ENCODE peak calls at places on chromosomes 16 and 17, in six cellular contexts. One of them, this sample, is unnamed. For H3K4me1, the result is how much of the 10 kb centered on the place peaks cover.

GRCh38 chr16:2964416-2965223 is 545 bp downstream of the KREMEN2 start:
- DNase-seq in neural progenitor cell: peak
- DNase-seq in hepatocyte: peak
- DNase-seq in left lung: no peak
- DNase-seq in lower lobe of right lung: peak
- DNase-seq in foreskin keratinocyte: peak
- DNase-seq in this sample: peak

GRCh38 chr16:57750796-57751538 is 15.4 kb downstream of the KATNB1 start:
- DNase-seq in neural progenitor cell: no peak
- DNase-seq in foreskin keratinocyte: no peak
- DNase-seq in left lung: no peak
- DNase-seq in hepatocyte: no peak
- DNase-seq in lower lobe of right lung: peak
- DNase-seq in this sample: peak

GRCh38 chr16:72848045-72848410 is 199.9 kb downstream of the ZFHX3 start:
- DNase-seq in lower lobe of right lung: no peak
- DNase-seq in left lung: no peak
- DNase-seq in foreskin keratinocyte: no peak
- DNase-seq in neural progenitor cell: no peak
- DNase-seq in hepatocyte: no peak
- DNase-seq in this sample: no peak

GRCh38 chr17:51647873-51648272 is 387.5 kb downstream of the UTP18 start:
- DNase-seq in lower lobe of right lung: no peak
- DNase-seq in left lung: no peak
- DNase-seq in neural progenitor cell: no peak
- DNase-seq in foreskin keratinocyte: peak
- DNase-seq in hepatocyte: no peak
- DNase-seq in this sample: no peak

GRCh38 chr16:84554627-84555328 is 50.3 kb upstream of the MEAK7 start:
- DNase-seq in left lung: no peak
- DNase-seq in hepatocyte: no peak
- DNase-seq in neural progenitor cell: no peak
- DNase-seq in lower lobe of right lung: peak
- DNase-seq in foreskin keratinocyte: no peak
- DNase-seq in this sample: peak

GRCh38 chr16:23064642-23065041 is 84.6 kb downstream of the USP31 start:
- DNase-seq in foreskin keratinocyte: no peak
- DNase-seq in left lung: no peak
- DNase-seq in hepatocyte: no peak
- DNase-seq in lower lobe of right lung: no peak
- DNase-seq in neural progenitor cell: no peak
- DNase-seq in this sample: no peak

GRCh38 chr17:4272213-4272975 is 8.6 kb upstream of the ANKFY1 start:
- DNase-seq in lower lobe of right lung: no peak
- DNase-seq in left lung: no peak
- DNase-seq in neural progenitor cell: no peak
- DNase-seq in foreskin keratinocyte: no peak
- DNase-seq in hepatocyte: no peak
- DNase-seq in this sample: no peak

GRCh38 chr17:70622382-70623260 is 453.3 kb downstream of the KCNJ2 start:
- DNase-seq in lower lobe of right lung: peak
- DNase-seq in left lung: peak
- DNase-seq in foreskin keratinocyte: peak
- DNase-seq in hepatocyte: peak
- DNase-seq in neural progenitor cell: peak
- DNase-seq in this sample: peak

GRCh38 chr17:59796785-59797205 is 89.3 kb downstream of the VMP1 start:
- DNase-seq in lower lobe of right lung: no peak
- DNase-seq in neural progenitor cell: no peak
- DNase-seq in foreskin keratinocyte: no peak
- DNase-seq in left lung: no peak
- DNase-seq in hepatocyte: no peak
- DNase-seq in this sample: no peak

GRCh38 chr17:74361613-74362391 is at the start of gene BTBD17:
- DNase-seq in left lung: no peak
- DNase-seq in neural progenitor cell: peak
- DNase-seq in hepatocyte: peak
- DNase-seq in lower lobe of right lung: peak
- DNase-seq in foreskin keratinocyte: no peak
- DNase-seq in this sample: peak

GRCh38 chr17:15265131-15265530 is at the start of gene PMP22:
- DNase-seq in neural progenitor cell: no peak
- DNase-seq in hepatocyte: no peak
- DNase-seq in left lung: no peak
- DNase-seq in foreskin keratinocyte: no peak
- DNase-seq in lower lobe of right lung: no peak
- DNase-seq in this sample: peak

GRCh38 chr17:70629902-70630301 is 460.6 kb downstream of the KCNJ2 start:
- DNase-seq in neural progenitor cell: no peak
- DNase-seq in lower lobe of right lung: no peak
- DNase-seq in hepatocyte: no peak
- DNase-seq in foreskin keratinocyte: no peak
- DNase-seq in left lung: no peak
- DNase-seq in this sample: no peak

GRCh38 chr17:76998839-76999238 is 130.6 kb downstream of the MGAT5B start:
- DNase-seq in lower lobe of right lung: no peak
- DNase-seq in neural progenitor cell: no peak
- DNase-seq in hepatocyte: no peak
- DNase-seq in left lung: no peak
- DNase-seq in foreskin keratinocyte: no peak
- DNase-seq in this sample: no peak

GRCh38 chr17:2106308-2106707 is 51.4 kb downstream of the HIC1 start:
- DNase-seq in lower lobe of right lung: no peak
- DNase-seq in left lung: no peak
- DNase-seq in foreskin keratinocyte: no peak
- DNase-seq in hepatocyte: no peak
- DNase-seq in neural progenitor cell: no peak
- DNase-seq in this sample: no peak

GRCh38 chr16:9996191-9996590 is 186.0 kb downstream of the GRIN2A start:
- DNase-seq in foreskin keratinocyte: no peak
- DNase-seq in lower lobe of right lung: no peak
- DNase-seq in left lung: no peak
- DNase-seq in neural progenitor cell: peak
- DNase-seq in hepatocyte: no peak
- DNase-seq in this sample: no peak

GRCh38 chr17:7854851-7855642 is at the start of gene TMEM88:
- DNase-seq in neural progenitor cell: peak
- DNase-seq in foreskin keratinocyte: no peak
- DNase-seq in lower lobe of right lung: peak
- DNase-seq in hepatocyte: peak
- DNase-seq in left lung: peak
- DNase-seq in this sample: no peak

GRCh38 chr16:1379863-1380174 is 28.1 kb downstream of the GNPTG start:
- DNase-seq in left lung: no peak
- DNase-seq in hepatocyte: no peak
- DNase-seq in neural progenitor cell: no peak
- DNase-seq in foreskin keratinocyte: no peak
- DNase-seq in lower lobe of right lung: no peak
- DNase-seq in this sample: no peak

GRCh38 chr16:25690563-25691143 is 1.1 kb upstream of the HS3ST4 start:
- DNase-seq in lower lobe of right lung: no peak
- DNase-seq in hepatocyte: no peak
- DNase-seq in neural progenitor cell: peak
- DNase-seq in foreskin keratinocyte: no peak
- DNase-seq in left lung: no peak
- DNase-seq in this sample: no peak

GRCh38 chr17:43818966-43819365 is 14.0 kb downstream of the MPP3 start:
- DNase-seq in hepatocyte: no peak
- DNase-seq in left lung: no peak
- DNase-seq in neural progenitor cell: no peak
- DNase-seq in foreskin keratinocyte: no peak
- DNase-seq in lower lobe of right lung: no peak
- DNase-seq in this sample: no peak

GRCh38 chr16:47727131-47727530 is 266.0 kb downstream of the PHKB start:
- DNase-seq in hepatocyte: no peak
- DNase-seq in neural progenitor cell: no peak
- DNase-seq in lower lobe of right lung: no peak
- DNase-seq in left lung: no peak
- DNase-seq in foreskin keratinocyte: no peak
- DNase-seq in this sample: no peak

GRCh38 chr16:14007460-14007859 is 63.7 kb upstream of the MRTFB start:
- DNase-seq in neural progenitor cell: no peak
- DNase-seq in foreskin keratinocyte: peak
- DNase-seq in hepatocyte: no peak
- DNase-seq in left lung: no peak
- DNase-seq in lower lobe of right lung: no peak
- DNase-seq in this sample: no peak

GRCh38 chr16:84069540-84069939 is 26.9 kb upstream of the SLC38A8 start:
- DNase-seq in neural progenitor cell: no peak
- DNase-seq in foreskin keratinocyte: no peak
- DNase-seq in hepatocyte: no peak
- DNase-seq in lower lobe of right lung: no peak
- DNase-seq in left lung: no peak
- DNase-seq in this sample: no peak

GRCh38 chr17:74380959-74381808 is 13.9 kb downstream of the GPR142 start:
- DNase-seq in foreskin keratinocyte: no peak
- DNase-seq in left lung: no peak
- DNase-seq in hepatocyte: no peak
- DNase-seq in lower lobe of right lung: no peak
- DNase-seq in neural progenitor cell: no peak
- DNase-seq in this sample: no peak

GRCh38 chr16:342455-343213 is 9.9 kb downstream of the AXIN1 start:
- DNase-seq in neural progenitor cell: peak
- DNase-seq in foreskin keratinocyte: no peak
- DNase-seq in hepatocyte: no peak
- DNase-seq in lower lobe of right lung: no peak
- DNase-seq in left lung: no peak
- DNase-seq in this sample: no peak

GRCh38 chr17:47649972-47650524 is 329 bp downstream of the KPNB1 start:
- DNase-seq in lower lobe of right lung: no peak
- DNase-seq in hepatocyte: no peak
- DNase-seq in foreskin keratinocyte: peak
- DNase-seq in neural progenitor cell: peak
- DNase-seq in left lung: peak
- DNase-seq in this sample: no peak

GRCh38 chr16:2323701-2324100 is 16.8 kb downstream of the ABCA3 start:
- DNase-seq in hepatocyte: no peak
- DNase-seq in left lung: no peak
- DNase-seq in neural progenitor cell: no peak
- DNase-seq in foreskin keratinocyte: no peak
- DNase-seq in lower lobe of right lung: no peak
- DNase-seq in this sample: no peak

GRCh38 chr17:11645426-11645825 is 47.2 kb downstream of the DNAH9 start:
- DNase-seq in hepatocyte: no peak
- DNase-seq in neural progenitor cell: no peak
- DNase-seq in left lung: no peak
- DNase-seq in lower lobe of right lung: no peak
- DNase-seq in foreskin keratinocyte: no peak
- DNase-seq in this sample: no peak

GRCh38 chr16:28597692-28598261 is 927 bp upstream of the SULT1A2 start:
- DNase-seq in hepatocyte: peak
- DNase-seq in left lung: peak
- DNase-seq in lower lobe of right lung: peak
- DNase-seq in foreskin keratinocyte: no peak
- DNase-seq in neural progenitor cell: peak
- DNase-seq in this sample: no peak

GRCh38 chr16:30615358-30616076 is 5.3 kb upstream of the ZNF689 start:
- DNase-seq in lower lobe of right lung: peak
- DNase-seq in left lung: peak
- DNase-seq in neural progenitor cell: peak
- DNase-seq in hepatocyte: peak
- DNase-seq in foreskin keratinocyte: no peak
- DNase-seq in this sample: no peak

GRCh38 chr17:48728232-48729231 is at the start of gene HOXB13:
- DNase-seq in foreskin keratinocyte: no peak
- DNase-seq in lower lobe of right lung: no peak
- DNase-seq in hepatocyte: peak
- DNase-seq in neural progenitor cell: peak
- DNase-seq in left lung: no peak
- DNase-seq in this sample: no peak

GRCh38 chr16:78105517-78105916 is 6.1 kb downstream of the WWOX start:
- DNase-seq in hepatocyte: no peak
- DNase-seq in neural progenitor cell: no peak
- DNase-seq in left lung: no peak
- DNase-seq in lower lobe of right lung: no peak
- DNase-seq in foreskin keratinocyte: peak
- DNase-seq in this sample: no peak

DNA sequence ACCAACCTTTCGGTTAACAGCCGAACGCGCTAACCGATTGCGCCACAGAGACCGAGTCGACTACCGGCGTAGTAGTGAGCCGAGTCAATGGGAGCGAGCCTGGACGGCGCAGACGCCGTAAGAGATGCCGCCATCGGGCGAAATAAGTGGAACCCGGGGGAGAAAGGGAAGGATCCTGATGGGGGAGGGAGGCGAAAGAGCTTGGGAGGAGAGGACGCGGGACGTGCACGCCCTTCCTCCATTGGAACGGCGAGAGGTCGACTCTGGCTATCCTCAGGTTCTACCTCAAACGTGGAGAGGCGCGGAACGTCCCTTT is 780 bp upstream of the PSMB3 start:
- DNase-seq in lower lobe of right lung: peak
- DNase-seq in hepatocyte: peak
- DNase-seq in left lung: peak
- DNase-seq in foreskin keratinocyte: peak
- DNase-seq in neural progenitor cell: peak
- DNase-seq in this sample: peak
- H3K4me1 ChIP-seq in lower lobe of right lung: half or more
- H3K4me1 ChIP-seq in hepatocyte: under half
- H3K4me1 ChIP-seq in left lung: under half
- H3K4me1 ChIP-seq in foreskin keratinocyte: under half
- H3K4me1 ChIP-seq in neural progenitor cell: under half
- H3K4me1 ChIP-seq in this sample: under half

GRCh38 chr16:87344931-87345631 is 27.9 kb upstream of the C16orf95 start:
- DNase-seq in hepatocyte: no peak
- DNase-seq in lower lobe of right lung: peak
- DNase-seq in foreskin keratinocyte: no peak
- DNase-seq in left lung: peak
- DNase-seq in neural progenitor cell: no peak
- DNase-seq in this sample: no peak
- TF ChIP-seq CTCF in hepatocyte: no peak
- TF ChIP-seq CTCF in lower lobe of right lung: no peak
- TF ChIP-seq CTCF in foreskin keratinocyte: no peak
- TF ChIP-seq CTCF in left lung: no peak
- TF ChIP-seq CTCF in neural progenitor cell: no peak
- TF ChIP-seq CTCF in this sample: no peak

DNA sequence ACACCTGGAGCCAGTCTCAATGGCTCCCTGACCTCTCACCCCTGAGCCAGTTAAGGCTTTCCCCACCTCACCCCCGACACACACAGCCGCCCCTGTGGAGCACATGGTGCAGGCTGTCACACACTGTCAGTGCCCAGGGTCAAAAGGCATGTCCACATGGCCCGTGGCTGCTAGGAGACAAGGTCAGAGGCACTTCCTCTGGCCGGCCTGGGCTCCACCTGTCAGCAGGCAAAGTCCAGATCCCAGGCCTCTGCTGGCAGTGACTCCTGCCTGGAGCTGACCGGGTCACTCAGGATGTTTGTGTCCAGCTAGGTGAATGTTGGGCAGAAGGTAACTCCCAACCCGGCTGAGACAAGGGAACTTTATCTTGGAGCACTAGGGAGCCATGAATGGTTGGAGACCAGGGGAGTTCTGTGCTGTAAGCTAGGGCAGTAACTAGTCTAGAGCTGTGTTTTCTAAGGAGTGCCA is 6.0 kb downstream of the SREBF1 start:
- DNase-seq in hepatocyte: peak
- DNase-seq in lower lobe of right lung: no peak
- DNase-seq in neural progenitor cell: no peak
- DNase-seq in foreskin keratinocyte: no peak
- DNase-seq in left lung: no peak
- DNase-seq in this sample: peak
- H3K4me1 ChIP-seq in hepatocyte: under half
- H3K4me1 ChIP-seq in lower lobe of right lung: half or more
- H3K4me1 ChIP-seq in neural progenitor cell: under half
- H3K4me1 ChIP-seq in foreskin keratinocyte: under half
- H3K4me1 ChIP-seq in left lung: under half
- H3K4me1 ChIP-seq in this sample: under half

GRCh38 chr17:42130310-42130936 is 7.8 kb downstream of the HSPB9 start:
- DNase-seq in left lung: no peak
- DNase-seq in foreskin keratinocyte: no peak
- DNase-seq in neural progenitor cell: no peak
- DNase-seq in lower lobe of right lung: no peak
- DNase-seq in hepatocyte: no peak
- DNase-seq in this sample: no peak
- TF ChIP-seq CTCF in left lung: no peak
- TF ChIP-seq CTCF in foreskin keratinocyte: no peak
- TF ChIP-seq CTCF in neural progenitor cell: no peak
- TF ChIP-seq CTCF in lower lobe of right lung: no peak
- TF ChIP-seq CTCF in hepatocyte: no peak
- TF ChIP-seq CTCF in this sample: no peak